ENCODE peak calls at places on chromosomes 5 and 9, in six cellular contexts. L, T, Z, Q, E and G are unnamed samples.

GRCh38 chr5:37831821-37832524 is 7.9 kb downstream of the GDNF start:
- DNase-seq in L (no peak), Q (no peak), E (no peak), Z (peak), T (no peak), G (no peak)

GRCh38 chr5:31021181-31021624 is 172.3 kb upstream of the CDH6 start:
- DNase-seq in Q (no peak), Z (peak), L (no peak), T (no peak), E (peak), G (no peak)

GRCh38 chr5:168311061-168311566 is 19.7 kb downstream of the WWC1 start:
- DNase-seq in E (no peak), Q (no peak), Z (peak), T (no peak), L (no peak), G (no peak)

GRCh38 chr9:135701067-135701967 is 668 bp upstream of the KCNT1 start:
- DNase-seq in Z (no peak), E (no peak), L (no peak), Q (no peak), T (no peak), G (no peak)

GRCh38 chr9:69324549-69325401 is at the start of gene ENTREP1:
- DNase-seq in Z (peak), L (peak), E (peak), T (peak), Q (peak), G (no peak)

GRCh38 chr9:128127568-128127989 is at the start of gene PTGES2:
- DNase-seq in T (peak), L (peak), E (peak), Q (peak), Z (peak), G (no peak)

GRCh38 chr5:67636091-67636490 is 439.5 kb upstream of the CD180 start:
- DNase-seq in Z (no peak), T (peak), Q (peak), L (peak), E (peak), G (no peak)

GRCh38 chr5:161410640-161411039 is 135.9 kb downstream of the GABRB2 start:
- DNase-seq in Z (no peak), E (no peak), Q (no peak), T (no peak), L (no peak), G (no peak)

GRCh38 chr5:139878093-139878492 is 82.5 kb downstream of the PSD2 start:
- DNase-seq in T (no peak), L (no peak), Z (peak), Q (no peak), E (no peak), G (no peak)

GRCh38 chr9:137646341-137646740 is 27.5 kb downstream of the EHMT1 start:
- DNase-seq in Z (no peak), T (no peak), Q (no peak), E (no peak), L (no peak), G (no peak)

GRCh38 chr5:53874409-53874808 is 314.0 kb downstream of the NDUFS4 start:
- DNase-seq in T (no peak), E (no peak), Q (no peak), Z (peak), L (peak), G (no peak)

GRCh38 chr9:91647371-91647770 is 223.7 kb upstream of the NFIL3 start:
- DNase-seq in L (no peak), Q (no peak), E (no peak), Z (no peak), T (no peak), G (no peak)

GRCh38 chr5:67149057-67149634 is 47.5 kb downstream of the CD180 start:
- DNase-seq in Z (no peak), T (no peak), E (no peak), L (no peak), Q (no peak), G (no peak)

GRCh38 chr9:71361357-71361756 is 239.9 kb upstream of the TRPM3 start:
- DNase-seq in T (no peak), L (no peak), Q (no peak), Z (no peak), E (no peak), G (no peak)

GRCh38 chr9:96087669-96088299 is 212.3 kb downstream of the ERCC6L2 start:
- DNase-seq in T (no peak), E (no peak), L (no peak), Z (peak), Q (no peak), G (no peak)

GRCh38 chr5:11777096-11777495 is 127.2 kb downstream of the CTNND2 start:
- DNase-seq in Q (no peak), Z (peak), T (no peak), E (no peak), L (no peak), G (no peak)

GRCh38 chr5:172380992-172381643 is 73.2 kb downstream of the SH3PXD2B start:
- DNase-seq in Z (peak), L (peak), T (no peak), Q (peak), E (peak), G (no peak)

GRCh38 chr5:140360681-140361479 is 886 bp downstream of the SLC4A9 start:
- DNase-seq in Z (no peak), Q (no peak), T (no peak), L (no peak), E (no peak), G (no peak)

GRCh38 chr9:124693403-124693802 is 77.7 kb downstream of the NR6A1 start:
- DNase-seq in E (no peak), T (no peak), Q (no peak), Z (no peak), L (no peak), G (no peak)

GRCh38 chr9:16106211-16106610 is 553.4 kb downstream of the CCDC171 start:
- DNase-seq in E (no peak), L (no peak), Q (no peak), T (no peak), Z (no peak), G (no peak)

GRCh38 chr5:111447822-111448221 is 64.5 kb downstream of the STARD4 start:
- DNase-seq in E (no peak), Q (no peak), Z (no peak), T (no peak), L (no peak), G (no peak)

GRCh38 chr5:81207009-81207408 is 26.1 kb upstream of the CKMT2 start:
- DNase-seq in E (peak), L (no peak), Q (no peak), Z (no peak), T (no peak), G (no peak)

GRCh38 chr5:15702102-15702501 is 202.1 kb downstream of the FBXL7 start:
- DNase-seq in E (peak), Q (no peak), L (no peak), T (no peak), Z (no peak), G (no peak)

GRCh38 chr5:42691413-42691861 is 65.2 kb upstream of the CCDC152 start:
- DNase-seq in Q (no peak), E (no peak), T (no peak), Z (no peak), L (no peak), G (no peak)

GRCh38 chr5:156802501-156802900 is 47.6 kb upstream of the PPP1R2B start:
- DNase-seq in L (no peak), E (no peak), Q (no peak), T (no peak), Z (no peak), G (no peak)

GRCh38 chr9:37904647-37905505 is 949 bp upstream of the SLC25A51 start:
- DNase-seq in E (no peak), T (no peak), L (no peak), Z (no peak), Q (no peak), G (no peak)

GRCh38 chr9:129886226-129887174 is 51.2 kb downstream of the USP20 start:
- DNase-seq in L (no peak), E (no peak), Q (no peak), T (no peak), Z (no peak), G (no peak)

GRCh38 chr5:165805756-165806155 is 2300.3 kb downstream of the MAT2B start:
- DNase-seq in T (no peak), Q (no peak), Z (no peak), E (no peak), L (no peak), G (no peak)

GRCh38 chr9:33024126-33024965 is 727 bp upstream of the DNAJA1 start:
- DNase-seq in Z (peak), T (no peak), L (no peak), E (peak), Q (no peak), G (no peak)

GRCh38 chr9:17900604-17901003 is 321.7 kb downstream of the SH3GL2 start:
- DNase-seq in Q (no peak), E (no peak), Z (no peak), L (no peak), T (no peak), G (no peak)

GRCh38 chr5:170441385-170441784 is 52.2 kb upstream of the KCNMB1 start:
- DNase-seq in Z (no peak), L (no peak), Q (no peak), T (no peak), E (no peak), G (no peak)

GRCh38 chr9:136838314-136839228 is 3.7 kb upstream of the AJM1 start:
- DNase-seq in L (no peak), T (no peak), Z (no peak), E (no peak), Q (no peak), G (no peak)

GRCh38 chr9:132518626-132519025 is 63.8 kb upstream of the BARHL1 start:
- DNase-seq in L (no peak), T (no peak), E (no peak), Q (peak), Z (no peak), G (no peak)

GRCh38 chr9:71761938-71762353 is 6.4 kb downstream of the CEMIP2 start:
- DNase-seq in Z (peak), T (no peak), Q (no peak), E (no peak), L (no peak), G (no peak)

GRCh38 chr9:134356496-134357470 is 30.5 kb downstream of the RXRA start:
- DNase-seq in E (no peak), T (no peak), Z (peak), L (peak), Q (peak), G (no peak)

GRCh38 chr5:5144441-5144840 is 4.3 kb downstream of the ADAMTS16 start:
- DNase-seq in T (no peak), Q (no peak), L (no peak), Z (no peak), E (no peak), G (no peak)

GRCh38 chr9:133738039-133738805 is at the start of gene SARDH:
- DNase-seq in L (peak), E (peak), T (no peak), Z (peak), Q (peak), G (no peak)

GRCh38 chr5:10576121-10576789 is 12.4 kb downstream of the ANKRD33B start:
- DNase-seq in Z (no peak), T (no peak), E (no peak), Q (no peak), L (peak), G (no peak)
- TF ChIP-seq CTCF in Z (peak), T (no peak), E (no peak), Q (no peak), L (no peak), G (no peak)

GRCh38 chr5:55176176-55176818 is 3.3 kb upstream of the CDC20B start:
- DNase-seq in Q (peak), T (no peak), L (peak), E (no peak), Z (peak), G (no peak)
- H3K4me3 ChIP-seq in Q (peak), T (peak), L (peak), E (peak), Z (peak), G (peak)

GRCh38 chr5:134906811-134907210 is 1.9 kb downstream of the PCBD2 start:
- DNase-seq in E (no peak), T (no peak), Q (no peak), L (no peak), Z (no peak), G (no peak)

GRCh38 chr5:134904621-134905245 is at the start of gene PCBD2:
- DNase-seq in Q (peak), T (peak), L (peak), Z (peak), E (peak), G (peak)

GRCh38 chr5:134902071-134902801 is 2.7 kb upstream of the PCBD2 start:
- DNase-seq in T (no peak), E (no peak), Q (no peak), Z (peak), L (no peak), G (no peak)

DNA sequence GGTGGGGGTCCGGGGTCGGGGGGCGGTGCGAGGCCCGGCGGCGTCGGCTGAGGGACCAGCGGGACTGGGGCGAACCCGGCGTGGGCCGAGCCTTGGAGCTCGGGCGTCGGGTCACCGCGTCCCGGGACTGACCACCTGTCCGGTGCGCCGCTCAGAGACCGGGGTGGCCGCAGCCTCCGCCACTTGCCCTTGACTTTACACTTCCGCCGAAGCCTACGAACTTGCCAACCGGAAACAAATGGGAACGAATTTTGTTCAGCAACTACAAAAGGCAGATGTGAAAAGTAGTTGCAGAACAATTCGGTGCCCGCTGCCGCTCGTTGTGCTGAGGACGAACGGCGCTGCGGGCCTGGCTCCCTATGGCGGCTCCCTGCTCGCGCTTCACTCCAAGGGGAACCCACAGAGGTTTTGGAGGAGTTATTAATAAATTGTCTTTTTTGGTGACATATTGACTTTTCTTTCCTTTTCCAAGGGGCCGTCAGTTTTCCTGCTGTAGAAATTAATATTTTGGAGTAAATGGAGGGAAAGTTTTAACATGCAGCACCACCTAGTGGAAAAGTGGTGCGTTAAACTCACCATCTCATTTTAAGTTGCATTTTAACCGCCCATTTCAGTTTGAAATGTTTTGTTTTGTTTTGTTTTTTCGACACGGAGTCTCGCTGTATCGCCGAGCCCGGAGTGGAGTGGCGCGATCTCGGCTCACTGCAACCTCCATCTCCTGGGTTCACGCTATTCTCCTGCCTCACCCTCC is 490 bp downstream of the PCBD2 start:
- DNase-seq in T (peak), Z (peak), E (peak), Q (no peak), L (no peak), G (no peak)
- TF ChIP-seq CTCF in T (peak), Z (peak), E (peak), Q (peak), L (peak), G (peak)

DNA sequence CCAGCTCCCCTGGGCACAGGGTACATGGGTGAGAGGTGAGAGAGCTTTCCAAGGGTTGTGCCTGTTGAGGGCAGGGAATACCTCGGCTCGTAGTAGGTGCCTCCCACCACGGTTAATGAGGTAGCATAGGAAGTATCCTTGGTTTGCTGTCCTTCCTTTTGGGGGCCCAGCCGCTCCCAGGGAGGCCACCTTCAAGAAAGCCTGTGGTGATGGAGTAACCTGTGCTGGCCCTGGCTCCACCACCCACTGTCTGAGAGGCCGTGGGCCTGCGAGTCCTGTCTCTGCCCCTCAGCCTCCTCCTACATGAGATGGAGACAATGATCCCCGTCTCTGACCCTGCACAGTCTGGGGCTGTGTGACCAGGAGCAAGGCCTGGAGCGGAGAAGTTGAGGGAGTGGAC is 40.8 kb downstream of the COL27A1 start:
- DNase-seq in L (no peak), Q (no peak), E (no peak), T (no peak), Z (no peak), G (no peak)
- H3K4me3 ChIP-seq in L (no peak), Q (no peak), E (no peak), T (no peak), Z (no peak), G (no peak)